ENCODE peak calls at places on chromosome 7, in seven cellular contexts. P is NCI-H146; Z is colonic mucosa; J is stimulated activated naive CD8-positive, alpha-beta T cell treated with anti-CD3 and anti-CD28 coated beads, Interleukin-15, Interleukin-2, amounts not matched to agents 100 U/mL and 50 U/mL, for 24 hours; I is GDM1; Y is ecto neural progenitor cell; E is fibroblast of mammary gland. F is an unnamed sample.

GRCh38 chr7:7662527-7662926 is 22.0 kb downstream of the UMAD1 start:
- DNase-seq in P (peak), Z (no peak), J (no peak), I (no peak), Y (peak), E (peak), F (peak)

GRCh38 chr7:103660455-103661371 is 214.7 kb upstream of the SLC26A5 start:
- DNase-seq in P (no peak), Z (no peak), J (no peak), I (no peak), Y (no peak), E (peak), F (no peak)

GRCh38 chr7:159078911-159079270 is 65.8 kb downstream of the VIPR2 start:
- DNase-seq in P (no peak), Z (no peak), J (no peak), I (no peak), Y (no peak), E (no peak), F (peak)

GRCh38 chr7:33446551-33446950 is 317.2 kb downstream of the BBS9 start:
- DNase-seq in P (peak), Z (no peak), J (no peak), I (no peak), Y (no peak), E (no peak), F (no peak)

GRCh38 chr7:30923009-30923773 is 11.5 kb downstream of the AQP1 start:
- DNase-seq in P (no peak), Z (peak), J (no peak), I (no peak), Y (peak), E (no peak), F (peak)

GRCh38 chr7:139915864-139916716 is 87.0 kb downstream of the TBXAS1 start:
- DNase-seq in P (no peak), Z (peak), J (peak), I (peak), Y (no peak), E (peak), F (no peak)

GRCh38 chr7:116185956-116186355 is 24.4 kb upstream of the TES start:
- DNase-seq in P (no peak), Z (no peak), J (no peak), I (no peak), Y (no peak), E (peak), F (no peak)

GRCh38 chr7:139827042-139827441 is 2.0 kb upstream of the TBXAS1 start:
- DNase-seq in P (peak), Z (no peak), J (no peak), I (no peak), Y (no peak), E (no peak), F (no peak)

GRCh38 chr7:3112499-3113134 is 69.0 kb upstream of the CARD11 start:
- DNase-seq in P (peak), Z (no peak), J (peak), I (no peak), Y (peak), E (no peak), F (no peak)

GRCh38 chr7:151436446-151437162 is 3.3 kb downstream of the CRYGN start:
- DNase-seq in P (no peak), Z (no peak), J (no peak), I (no peak), Y (no peak), E (no peak), F (no peak)

GRCh38 chr7:130930260-130930659 is 196.3 kb upstream of the KLF14 start:
- DNase-seq in P (no peak), Z (peak), J (no peak), I (no peak), Y (no peak), E (peak), F (no peak)

GRCh38 chr7:151082151-151083070 is 882 bp downstream of the TMUB1 start:
- DNase-seq in P (no peak), Z (peak), J (no peak), I (no peak), Y (no peak), E (no peak), F (no peak)

GRCh38 chr7:9149499-9150082 is 716.2 kb downstream of the NXPH1 start:
- DNase-seq in P (no peak), Z (no peak), J (no peak), I (no peak), Y (no peak), E (no peak), F (no peak)

GRCh38 chr7:69739906-69740545 is 141.8 kb downstream of the AUTS2 start:
- DNase-seq in P (no peak), Z (no peak), J (no peak), I (no peak), Y (no peak), E (peak), F (no peak)

GRCh38 chr7:142939226-142939910 is at the start of gene LLCFC1:
- DNase-seq in P (no peak), Z (no peak), J (no peak), I (no peak), Y (no peak), E (no peak), F (peak)

GRCh38 chr7:2452074-2452507 is 24.1 kb downstream of the GRIFIN start:
- DNase-seq in P (peak), Z (no peak), J (peak), I (no peak), Y (peak), E (no peak), F (no peak)

GRCh38 chr7:72080865-72081264 is 331.3 kb downstream of the CALN1 start:
- DNase-seq in P (no peak), Z (no peak), J (no peak), I (no peak), Y (no peak), E (no peak), F (no peak)